ENCODE peak calls at places on chromosome 16, in six cellular contexts. One of them, this sample, is unnamed.

GRCh38 chr16:67517178-67517492 is 11.5 kb upstream of the RIPOR1 start:
- DNase-seq in adipocyte: no peak
- DNase-seq in aorta: no peak
- DNase-seq in H54: no peak
- DNase-seq in activated CD4-positive, alpha-beta T cell treated with anti-CD3 and anti-CD28 coated beads, Interleukin-2, amount 10 ng/mL, durations not matched to agents 7 days and 5 days: no peak
- DNase-seq in ascending aorta: no peak
- DNase-seq in this sample: no peak

GRCh38 chr16:53766304-53767016 is 62.5 kb downstream of the FTO start:
- DNase-seq in adipocyte: no peak
- DNase-seq in aorta: no peak
- DNase-seq in H54: no peak
- DNase-seq in activated CD4-positive, alpha-beta T cell treated with anti-CD3 and anti-CD28 coated beads, Interleukin-2, amount 10 ng/mL, durations not matched to agents 7 days and 5 days: no peak
- DNase-seq in ascending aorta: no peak
- DNase-seq in this sample: no peak

GRCh38 chr16:82630688-82631087 is 3.9 kb downstream of the CDH13 start:
- DNase-seq in adipocyte: peak; percentile 66
- DNase-seq in aorta: no peak
- DNase-seq in H54: no peak
- DNase-seq in activated CD4-positive, alpha-beta T cell treated with anti-CD3 and anti-CD28 coated beads, Interleukin-2, amount 10 ng/mL, durations not matched to agents 7 days and 5 days: no peak
- DNase-seq in ascending aorta: no peak
- DNase-seq in this sample: no peak

GRCh38 chr16:16127469-16128116 is 95.7 kb downstream of the ABCC6 start:
- DNase-seq in adipocyte: peak; percentile 84
- DNase-seq in aorta: peak; percentile 87
- DNase-seq in H54: peak; percentile 67
- DNase-seq in activated CD4-positive, alpha-beta T cell treated with anti-CD3 and anti-CD28 coated beads, Interleukin-2, amount 10 ng/mL, durations not matched to agents 7 days and 5 days: peak; percentile 78
- DNase-seq in ascending aorta: no peak
- DNase-seq in this sample: peak; percentile 86

GRCh38 chr16:67841816-67842508 is at the start of gene THAP11:
- DNase-seq in adipocyte: peak; percentile 99
- DNase-seq in aorta: peak; percentile 97
- DNase-seq in H54: peak; percentile 94
- DNase-seq in activated CD4-positive, alpha-beta T cell treated with anti-CD3 and anti-CD28 coated beads, Interleukin-2, amount 10 ng/mL, durations not matched to agents 7 days and 5 days: peak; percentile 97
- DNase-seq in ascending aorta: peak; percentile 67
- DNase-seq in this sample: peak; percentile 95

GRCh38 chr16:81711609-81712329 is 67.3 kb upstream of the PLCG2 start:
- DNase-seq in adipocyte: peak; percentile 90
- DNase-seq in aorta: peak; percentile 85
- DNase-seq in H54: peak; percentile 95
- DNase-seq in activated CD4-positive, alpha-beta T cell treated with anti-CD3 and anti-CD28 coated beads, Interleukin-2, amount 10 ng/mL, durations not matched to agents 7 days and 5 days: no peak
- DNase-seq in ascending aorta: no peak
- DNase-seq in this sample: peak; percentile 91

GRCh38 chr16:19415461-19415860 is 2.2 kb upstream of the TMC5 start:
- DNase-seq in adipocyte: no peak
- DNase-seq in aorta: no peak
- DNase-seq in H54: no peak
- DNase-seq in activated CD4-positive, alpha-beta T cell treated with anti-CD3 and anti-CD28 coated beads, Interleukin-2, amount 10 ng/mL, durations not matched to agents 7 days and 5 days: no peak
- DNase-seq in ascending aorta: no peak
- DNase-seq in this sample: no peak

GRCh38 chr16:9404811-9405210 is 313.4 kb downstream of the HAPSTR1 start:
- DNase-seq in adipocyte: no peak
- DNase-seq in aorta: no peak
- DNase-seq in H54: no peak
- DNase-seq in activated CD4-positive, alpha-beta T cell treated with anti-CD3 and anti-CD28 coated beads, Interleukin-2, amount 10 ng/mL, durations not matched to agents 7 days and 5 days: no peak
- DNase-seq in ascending aorta: no peak
- DNase-seq in this sample: no peak

GRCh38 chr16:85569039-85569614 is 44.0 kb upstream of the GSE1 start:
- DNase-seq in adipocyte: no peak
- DNase-seq in aorta: no peak
- DNase-seq in H54: no peak
- DNase-seq in activated CD4-positive, alpha-beta T cell treated with anti-CD3 and anti-CD28 coated beads, Interleukin-2, amount 10 ng/mL, durations not matched to agents 7 days and 5 days: no peak
- DNase-seq in ascending aorta: no peak
- DNase-seq in this sample: no peak

GRCh38 chr16:81646561-81646960 is 132.5 kb upstream of the PLCG2 start:
- DNase-seq in adipocyte: peak; percentile 92
- DNase-seq in aorta: no peak
- DNase-seq in H54: no peak
- DNase-seq in activated CD4-positive, alpha-beta T cell treated with anti-CD3 and anti-CD28 coated beads, Interleukin-2, amount 10 ng/mL, durations not matched to agents 7 days and 5 days: no peak
- DNase-seq in ascending aorta: no peak
- DNase-seq in this sample: no peak

GRCh38 chr16:88914750-88915368 is 48.4 kb upstream of the PABPN1L start:
- DNase-seq in adipocyte: peak; percentile 90
- DNase-seq in aorta: no peak
- DNase-seq in H54: no peak
- DNase-seq in activated CD4-positive, alpha-beta T cell treated with anti-CD3 and anti-CD28 coated beads, Interleukin-2, amount 10 ng/mL, durations not matched to agents 7 days and 5 days: no peak
- DNase-seq in ascending aorta: no peak
- DNase-seq in this sample: peak; percentile 95

GRCh38 chr16:81599034-81599744 is 154.6 kb downstream of the CMIP start:
- DNase-seq in adipocyte: no peak
- DNase-seq in aorta: no peak
- DNase-seq in H54: no peak
- DNase-seq in activated CD4-positive, alpha-beta T cell treated with anti-CD3 and anti-CD28 coated beads, Interleukin-2, amount 10 ng/mL, durations not matched to agents 7 days and 5 days: no peak
- DNase-seq in ascending aorta: no peak
- DNase-seq in this sample: no peak

GRCh38 chr16:29971304-29971703 is 2.4 kb upstream of the TAOK2 start:
- DNase-seq in adipocyte: no peak
- DNase-seq in aorta: peak; percentile 59
- DNase-seq in H54: no peak
- DNase-seq in activated CD4-positive, alpha-beta T cell treated with anti-CD3 and anti-CD28 coated beads, Interleukin-2, amount 10 ng/mL, durations not matched to agents 7 days and 5 days: no peak
- DNase-seq in ascending aorta: no peak
- DNase-seq in this sample: no peak

GRCh38 chr16:61246592-61246991 is 789.6 kb downstream of the CDH8 start:
- DNase-seq in adipocyte: no peak
- DNase-seq in aorta: no peak
- DNase-seq in H54: no peak
- DNase-seq in activated CD4-positive, alpha-beta T cell treated with anti-CD3 and anti-CD28 coated beads, Interleukin-2, amount 10 ng/mL, durations not matched to agents 7 days and 5 days: no peak
- DNase-seq in ascending aorta: no peak
- DNase-seq in this sample: no peak

GRCh38 chr16:14486520-14487303 is 143.3 kb downstream of the PARN start:
- DNase-seq in adipocyte: peak; percentile 95
- DNase-seq in aorta: peak; percentile 85
- DNase-seq in H54: peak; percentile 71
- DNase-seq in activated CD4-positive, alpha-beta T cell treated with anti-CD3 and anti-CD28 coated beads, Interleukin-2, amount 10 ng/mL, durations not matched to agents 7 days and 5 days: no peak
- DNase-seq in ascending aorta: peak; percentile 46
- DNase-seq in this sample: peak; percentile 89

GRCh38 chr16:13873835-13874438 is 46.0 kb upstream of the ERCC4 start:
- DNase-seq in adipocyte: peak; percentile 42
- DNase-seq in aorta: no peak
- DNase-seq in H54: no peak
- DNase-seq in activated CD4-positive, alpha-beta T cell treated with anti-CD3 and anti-CD28 coated beads, Interleukin-2, amount 10 ng/mL, durations not matched to agents 7 days and 5 days: no peak
- DNase-seq in ascending aorta: no peak
- DNase-seq in this sample: peak; percentile 9

GRCh38 chr16:76976101-76976500 is 214.9 kb upstream of the MON1B start:
- DNase-seq in adipocyte: no peak
- DNase-seq in aorta: no peak
- DNase-seq in H54: no peak
- DNase-seq in activated CD4-positive, alpha-beta T cell treated with anti-CD3 and anti-CD28 coated beads, Interleukin-2, amount 10 ng/mL, durations not matched to agents 7 days and 5 days: peak; percentile 6
- DNase-seq in ascending aorta: no peak
- DNase-seq in this sample: no peak

GRCh38 chr16:67995423-67995822 is 3.9 kb downstream of the DPEP2 start:
- DNase-seq in adipocyte: no peak
- DNase-seq in aorta: no peak
- DNase-seq in H54: no peak
- DNase-seq in activated CD4-positive, alpha-beta T cell treated with anti-CD3 and anti-CD28 coated beads, Interleukin-2, amount 10 ng/mL, durations not matched to agents 7 days and 5 days: no peak
- DNase-seq in ascending aorta: no peak
- DNase-seq in this sample: no peak

GRCh38 chr16:19680972-19681371 is 37.1 kb downstream of the KNOP1 start:
- DNase-seq in adipocyte: no peak
- DNase-seq in aorta: no peak
- DNase-seq in H54: no peak
- DNase-seq in activated CD4-positive, alpha-beta T cell treated with anti-CD3 and anti-CD28 coated beads, Interleukin-2, amount 10 ng/mL, durations not matched to agents 7 days and 5 days: no peak
- DNase-seq in ascending aorta: no peak
- DNase-seq in this sample: no peak

GRCh38 chr16:9092282-9092962 is 978 bp downstream of the HAPSTR1 start:
- DNase-seq in adipocyte: peak; percentile 66
- DNase-seq in aorta: peak; percentile 83
- DNase-seq in H54: no peak
- DNase-seq in activated CD4-positive, alpha-beta T cell treated with anti-CD3 and anti-CD28 coated beads, Interleukin-2, amount 10 ng/mL, durations not matched to agents 7 days and 5 days: peak; percentile 59
- DNase-seq in ascending aorta: no peak
- DNase-seq in this sample: peak; percentile 56

GRCh38 chr16:9159839-9160550 is 68.6 kb downstream of the HAPSTR1 start:
- DNase-seq in adipocyte: peak; percentile 73
- DNase-seq in aorta: no peak
- DNase-seq in H54: peak; percentile 72
- DNase-seq in activated CD4-positive, alpha-beta T cell treated with anti-CD3 and anti-CD28 coated beads, Interleukin-2, amount 10 ng/mL, durations not matched to agents 7 days and 5 days: peak; percentile 33
- DNase-seq in ascending aorta: no peak
- DNase-seq in this sample: peak; percentile 84

GRCh38 chr16:85250609-85251223 is 138.4 kb upstream of the CIBAR2 start:
- DNase-seq in adipocyte: no peak
- DNase-seq in aorta: no peak
- DNase-seq in H54: no peak
- DNase-seq in activated CD4-positive, alpha-beta T cell treated with anti-CD3 and anti-CD28 coated beads, Interleukin-2, amount 10 ng/mL, durations not matched to agents 7 days and 5 days: no peak
- DNase-seq in ascending aorta: no peak
- DNase-seq in this sample: no peak

GRCh38 chr16:12158428-12158827 is 181.9 kb downstream of the SNX29 start:
- DNase-seq in adipocyte: peak; percentile 64
- DNase-seq in aorta: no peak
- DNase-seq in H54: peak; percentile 51
- DNase-seq in activated CD4-positive, alpha-beta T cell treated with anti-CD3 and anti-CD28 coated beads, Interleukin-2, amount 10 ng/mL, durations not matched to agents 7 days and 5 days: no peak
- DNase-seq in ascending aorta: no peak
- DNase-seq in this sample: peak; percentile 85

GRCh38 chr16:78647019-78647418 is 547.6 kb downstream of the WWOX start:
- DNase-seq in adipocyte: no peak
- DNase-seq in aorta: no peak
- DNase-seq in H54: no peak
- DNase-seq in activated CD4-positive, alpha-beta T cell treated with anti-CD3 and anti-CD28 coated beads, Interleukin-2, amount 10 ng/mL, durations not matched to agents 7 days and 5 days: no peak
- DNase-seq in ascending aorta: no peak
- DNase-seq in this sample: no peak

GRCh38 chr16:85626191-85626951 is 13.2 kb downstream of the GSE1 start:
- DNase-seq in adipocyte: no peak
- DNase-seq in aorta: no peak
- DNase-seq in H54: no peak
- DNase-seq in activated CD4-positive, alpha-beta T cell treated with anti-CD3 and anti-CD28 coated beads, Interleukin-2, amount 10 ng/mL, durations not matched to agents 7 days and 5 days: no peak
- DNase-seq in ascending aorta: no peak
- DNase-seq in this sample: no peak

GRCh38 chr16:2337431-2338296 is 2.9 kb downstream of the ABCA3 start:
- DNase-seq in adipocyte: no peak
- DNase-seq in aorta: no peak
- DNase-seq in H54: no peak
- DNase-seq in activated CD4-positive, alpha-beta T cell treated with anti-CD3 and anti-CD28 coated beads, Interleukin-2, amount 10 ng/mL, durations not matched to agents 7 days and 5 days: no peak
- DNase-seq in ascending aorta: no peak
- DNase-seq in this sample: no peak

GRCh38 chr16:75432828-75433731 is at the start of gene CFDP1:
- DNase-seq in adipocyte: peak; percentile 99
- DNase-seq in aorta: peak; percentile 98
- DNase-seq in H54: peak; percentile 95
- DNase-seq in activated CD4-positive, alpha-beta T cell treated with anti-CD3 and anti-CD28 coated beads, Interleukin-2, amount 10 ng/mL, durations not matched to agents 7 days and 5 days: peak; percentile 97
- DNase-seq in ascending aorta: peak; percentile 78
- DNase-seq in this sample: peak; percentile 99

GRCh38 chr16:76292218-76292617 is 15.0 kb downstream of the CNTNAP4 start:
- DNase-seq in adipocyte: no peak
- DNase-seq in aorta: no peak
- DNase-seq in H54: no peak
- DNase-seq in activated CD4-positive, alpha-beta T cell treated with anti-CD3 and anti-CD28 coated beads, Interleukin-2, amount 10 ng/mL, durations not matched to agents 7 days and 5 days: no peak
- DNase-seq in ascending aorta: no peak
- DNase-seq in this sample: no peak

GRCh38 chr16:8108991-8109509 is 481.3 kb downstream of the TMEM114 start:
- DNase-seq in adipocyte: no peak
- DNase-seq in aorta: no peak
- DNase-seq in H54: no peak
- DNase-seq in activated CD4-positive, alpha-beta T cell treated with anti-CD3 and anti-CD28 coated beads, Interleukin-2, amount 10 ng/mL, durations not matched to agents 7 days and 5 days: no peak
- DNase-seq in ascending aorta: no peak
- DNase-seq in this sample: no peak

GRCh38 chr16:75364286-75364791 is 69.0 kb downstream of the CFDP1 start:
- DNase-seq in adipocyte: no peak
- DNase-seq in aorta: no peak
- DNase-seq in H54: no peak
- DNase-seq in activated CD4-positive, alpha-beta T cell treated with anti-CD3 and anti-CD28 coated beads, Interleukin-2, amount 10 ng/mL, durations not matched to agents 7 days and 5 days: no peak
- DNase-seq in ascending aorta: no peak
- DNase-seq in this sample: no peak

GRCh38 chr16:70688266-70688742 is 2.5 kb upstream of the MTSS2 start:
- DNase-seq in adipocyte: peak; percentile 37
- DNase-seq in aorta: peak; percentile 81
- DNase-seq in H54: no peak
- DNase-seq in activated CD4-positive, alpha-beta T cell treated with anti-CD3 and anti-CD28 coated beads, Interleukin-2, amount 10 ng/mL, durations not matched to agents 7 days and 5 days: no peak
- DNase-seq in ascending aorta: no peak
- DNase-seq in this sample: peak; percentile 72

GRCh38 chr16:50011707-50012106 is 13.3 kb upstream of the CNEP1R1 start:
- DNase-seq in adipocyte: peak; percentile 27
- DNase-seq in aorta: no peak
- DNase-seq in H54: no peak
- DNase-seq in activated CD4-positive, alpha-beta T cell treated with anti-CD3 and anti-CD28 coated beads, Interleukin-2, amount 10 ng/mL, durations not matched to agents 7 days and 5 days: no peak
- DNase-seq in ascending aorta: no peak
- DNase-seq in this sample: no peak

GRCh38 chr16:77723108-77723514 is 797 bp downstream of the NUDT7 start:
- DNase-seq in adipocyte: peak; percentile 33
- DNase-seq in aorta: no peak
- DNase-seq in H54: no peak
- DNase-seq in activated CD4-positive, alpha-beta T cell treated with anti-CD3 and anti-CD28 coated beads, Interleukin-2, amount 10 ng/mL, durations not matched to agents 7 days and 5 days: no peak
- DNase-seq in ascending aorta: no peak
- DNase-seq in this sample: peak; percentile 59

GRCh38 chr16:10558746-10559641 is 21.4 kb downstream of the EMP2 start:
- DNase-seq in adipocyte: no peak
- DNase-seq in aorta: peak; percentile 93
- DNase-seq in H54: peak; percentile 88
- DNase-seq in activated CD4-positive, alpha-beta T cell treated with anti-CD3 and anti-CD28 coated beads, Interleukin-2, amount 10 ng/mL, durations not matched to agents 7 days and 5 days: no peak
- DNase-seq in ascending aorta: peak; percentile 46
- DNase-seq in this sample: peak; percentile 82

GRCh38 chr16:69522732-69523404 is 42.9 kb upstream of the NFAT5 start:
- DNase-seq in adipocyte: no peak
- DNase-seq in aorta: no peak
- DNase-seq in H54: no peak
- DNase-seq in activated CD4-positive, alpha-beta T cell treated with anti-CD3 and anti-CD28 coated beads, Interleukin-2, amount 10 ng/mL, durations not matched to agents 7 days and 5 days: no peak
- DNase-seq in ascending aorta: no peak
- DNase-seq in this sample: no peak

GRCh38 chr16:74721716-74722115 is 21.1 kb upstream of the MLKL start:
- DNase-seq in adipocyte: no peak
- DNase-seq in aorta: no peak
- DNase-seq in H54: no peak
- DNase-seq in activated CD4-positive, alpha-beta T cell treated with anti-CD3 and anti-CD28 coated beads, Interleukin-2, amount 10 ng/mL, durations not matched to agents 7 days and 5 days: no peak
- DNase-seq in ascending aorta: no peak
- DNase-seq in this sample: no peak

This sample was measured in GM03348.